ENCODE peak calls at places on chromosomes 13 and 19, in five cellular contexts. L, X, N, R and J are unnamed samples.

GRCh38 chr19:45498411-45499195 is at the start of gene PPM1N:
- DNase-seq in L (no peak), X (no peak), N (no peak), R (peak), J (no peak)

GRCh38 chr19:35509018-35509652 is 4.3 kb downstream of the DMKN start:
- DNase-seq in L (no peak), X (peak), N (no peak), R (no peak), J (no peak)

GRCh38 chr13:42350141-42350540 is 78.2 kb downstream of the AKAP11 start:
- DNase-seq in L (no peak), X (no peak), N (no peak), R (no peak), J (no peak)

GRCh38 chr19:44951179-44952159 is 3.7 kb upstream of the CLPTM1 start:
- DNase-seq in L (peak), X (peak), N (no peak), R (peak), J (no peak)

GRCh38 chr13:98429977-98430785 is 146.7 kb downstream of the STK24 start:
- DNase-seq in L (peak), X (no peak), N (no peak), R (no peak), J (no peak)

GRCh38 chr13:73837147-73837546 is 297.1 kb downstream of the KLF12 start:
- DNase-seq in L (no peak), X (no peak), N (no peak), R (no peak), J (no peak)

GRCh38 chr19:46786236-46787039 is 2.0 kb downstream of the SLC1A5 start:
- DNase-seq in L (no peak), X (peak), N (peak), R (peak), J (no peak)

GRCh38 chr19:17758528-17758927 is 7.3 kb downstream of the FCHO1 start:
- DNase-seq in L (no peak), X (no peak), N (no peak), R (no peak), J (no peak)

GRCh38 chr19:13252569-13253335 is 102.5 kb downstream of the IER2 start:
- DNase-seq in L (no peak), X (no peak), N (no peak), R (no peak), J (no peak)

GRCh38 chr13:88246239-88246638 is 575.1 kb downstream of the SLITRK5 start:
- DNase-seq in L (no peak), X (no peak), N (no peak), R (no peak), J (no peak)

GRCh38 chr13:50236898-50237318 is 221.7 kb downstream of the KCNRG start:
- DNase-seq in L (peak), X (no peak), N (no peak), R (peak), J (no peak)

GRCh38 chr19:13234518-13234917 is 84.3 kb downstream of the IER2 start:
- DNase-seq in L (no peak), X (no peak), N (no peak), R (peak), J (no peak)

GRCh38 chr19:27833031-27833430 is 1379.9 kb downstream of the UQCRFS1 start:
- DNase-seq in L (no peak), X (peak), N (no peak), R (peak), J (no peak)

GRCh38 chr19:5880604-5881078 is 10.3 kb upstream of the FUT5 start:
- DNase-seq in L (no peak), X (peak), N (no peak), R (peak), J (peak)

GRCh38 chr19:33953023-33953422 is 156.4 kb downstream of the KCTD15 start:
- DNase-seq in L (no peak), X (no peak), N (no peak), R (no peak), J (no peak)

GRCh38 chr13:105278797-105279425 is 1256.6 kb downstream of the EFNB2 start:
- DNase-seq in L (no peak), X (no peak), N (no peak), R (no peak), J (no peak)

GRCh38 chr19:6061420-6062130 is 48.7 kb downstream of the RFX2 start:
- DNase-seq in L (no peak), X (no peak), N (no peak), R (no peak), J (no peak)

GRCh38 chr13:44084146-44084545 is 204.4 kb downstream of the LACC1 start:
- DNase-seq in L (no peak), X (no peak), N (no peak), R (no peak), J (no peak)

GRCh38 chr19:7421941-7422744 is 66.7 kb downstream of the PEX11G start:
- DNase-seq in L (no peak), X (peak), N (no peak), R (no peak), J (no peak)

GRCh38 chr19:11091343-11092153 is 2.3 kb downstream of the LDLR start:
- DNase-seq in L (peak), X (peak), N (peak), R (peak), J (peak)

GRCh38 chr13:27487776-27488175 is 37.4 kb upstream of the MTIF3 start:
- DNase-seq in L (no peak), X (no peak), N (no peak), R (peak), J (no peak)

GRCh38 chr19:38665950-38666661 is 18.7 kb downstream of the ACTN4 start:
- DNase-seq in L (no peak), X (no peak), N (peak), R (peak), J (no peak)

GRCh38 chr19:45613926-45614725 is 12.1 kb upstream of the GPR4 start:
- DNase-seq in L (peak), X (peak), N (peak), R (peak), J (peak)

GRCh38 chr13:52091473-52091872 is 37.4 kb downstream of the NEK5 start:
- DNase-seq in L (no peak), X (no peak), N (no peak), R (no peak), J (no peak)

GRCh38 chr13:52599853-52600603 is 42.2 kb upstream of the HNRNPA1L2 start:
- DNase-seq in L (no peak), X (peak), N (no peak), R (peak), J (no peak)

GRCh38 chr19:13156968-13157882 is 7.0 kb downstream of the IER2 start:
- DNase-seq in L (no peak), X (no peak), N (no peak), R (peak), J (no peak)

GRCh38 chr13:45132384-45133064 is 12.2 kb downstream of the GTF2F2 start:
- DNase-seq in L (no peak), X (no peak), N (no peak), R (no peak), J (no peak)

GRCh38 chr19:35228177-35228930 is at the start of gene FAM187B:
- DNase-seq in L (no peak), X (no peak), N (no peak), R (no peak), J (no peak)

GRCh38 chr19:30670562-30671513 is 298.7 kb downstream of the ZNF536 start:
- DNase-seq in L (no peak), X (no peak), N (no peak), R (no peak), J (no peak)
- TF ChIP-seq CTCF in L (no peak), X (no peak), N (no peak), R (no peak), J (no peak)

GRCh38 chr13:23639672-23640275 is 69.6 kb downstream of the TNFRSF19 start:
- DNase-seq in L (no peak), X (peak), N (no peak), R (no peak), J (no peak)

GRCh38 chr13:23645851-23646250 is 75.6 kb downstream of the TNFRSF19 start:
- DNase-seq in L (no peak), X (no peak), N (no peak), R (no peak), J (no peak)

GRCh38 chr13:23642110-23642509 is 71.9 kb downstream of the TNFRSF19 start:
- DNase-seq in L (no peak), X (no peak), N (no peak), R (peak), J (no peak)

GRCh38 chr13:23643828-23644419 is 73.7 kb downstream of the TNFRSF19 start:
- DNase-seq in L (no peak), X (no peak), N (no peak), R (no peak), J (no peak)

GRCh38 chr13:23644527-23644926 is 74.3 kb downstream of the TNFRSF19 start:
- DNase-seq in L (no peak), X (no peak), N (no peak), R (peak), J (no peak)
- TF ChIP-seq CTCF in L (no peak), X (no peak), N (no peak), R (no peak), J (no peak)

GRCh38 chr19:40165362-40165937 is 25.8 kb upstream of the MAP3K10 start:
- DNase-seq in L (no peak), X (no peak), N (no peak), R (peak), J (no peak)
- TF ChIP-seq CTCF in L (peak), X (peak), N (peak), R (peak), J (peak)

GRCh38 chr19:48873476-48874308 is 1.5 kb downstream of the PPP1R15A start:
- DNase-seq in L (no peak), X (no peak), N (no peak), R (no peak), J (no peak)
- TF ChIP-seq CTCF in L (no peak), X (no peak), N (no peak), R (no peak), J (no peak)

GRCh38 chr19:41353466-41354342 is at the start of gene TGFB1:
- DNase-seq in L (peak), X (peak), N (peak), R (peak), J (no peak)

GRCh38 chr19:41354343-41354974 is 737 bp upstream of the TGFB1 start:
- DNase-seq in L (no peak), X (no peak), N (no peak), R (no peak), J (no peak)

GRCh38 chr19:41352279-41352608 is 1.5 kb downstream of the TGFB1 start:
- DNase-seq in L (no peak), X (no peak), N (no peak), R (no peak), J (no peak)

GRCh38 chr19:41351339-41352245 is 2.1 kb downstream of the TGFB1 start:
- DNase-seq in L (no peak), X (peak), N (no peak), R (peak), J (no peak)

GRCh38 chr19:41352609-41353465 is 885 bp downstream of the TGFB1 start:
- DNase-seq in L (no peak), X (peak), N (no peak), R (peak), J (no peak)
- TF ChIP-seq CTCF in L (peak), X (peak), N (peak), R (peak), J (peak)

GRCh38 chr13:63370101-63370500 is 1954.5 kb upstream of the PCDH20 start:
- DNase-seq in L (no peak), X (no peak), N (no peak), R (no peak), J (no peak)
- TF ChIP-seq CTCF in L (no peak), X (no peak), N (no peak), R (no peak), J (no peak)

GRCh38 chr19:19404879-19405860 is at the start of gene GATAD2A:
- DNase-seq in L (peak), X (peak), N (peak), R (peak), J (no peak)
- TF ChIP-seq CTCF in L (no peak), X (no peak), N (peak), R (peak), J (peak)

GRCh38 chr19:54415208-54415900 is at the start of gene TTYH1:
- DNase-seq in L (no peak), X (no peak), N (no peak), R (no peak), J (no peak)
- TF ChIP-seq CTCF in L (no peak), X (no peak), N (no peak), R (no peak), J (no peak)

GRCh38 chr19:18940791-18941627 is at the start of gene HOMER3:
- DNase-seq in L (no peak), X (no peak), N (no peak), R (peak), J (no peak)
- TF ChIP-seq CTCF in L (no peak), X (peak), N (peak), R (peak), J (peak)

GRCh38 chr19:1400281-1401137 is 833 bp downstream of the GAMT start:
- DNase-seq in L (no peak), X (no peak), N (no peak), R (peak), J (no peak)
- TF ChIP-seq CTCF in L (no peak), X (no peak), N (no peak), R (no peak), J (no peak)